ENCODE peak calls at places on chromosomes 3 and 15, in five cellular contexts. I, J, Y, M and E are unnamed samples.

GRCh38 chr3:126258670-126259069 is 78.3 kb upstream of the ALDH1L1 start:
- DNase-seq in I (no peak), J (no peak), Y (no peak), M (no peak), E (peak)

GRCh38 chr3:27202959-27203358 is 166.2 kb downstream of the NEK10 start:
- DNase-seq in I (no peak), J (no peak), Y (no peak), M (no peak), E (no peak)

GRCh38 chr3:142881445-142882224 is 7.2 kb downstream of the PCOLCE2 start:
- DNase-seq in I (no peak), J (no peak), Y (no peak), M (no peak), E (no peak)

GRCh38 chr3:160287666-160288065 is 62.4 kb downstream of the C3orf80 start:
- DNase-seq in I (no peak), J (no peak), Y (no peak), M (no peak), E (no peak)

GRCh38 chr15:25985179-25985578 is 122.1 kb upstream of the ATP10A start:
- DNase-seq in I (no peak), J (no peak), Y (no peak), M (no peak), E (no peak)

GRCh38 chr15:80636675-80637074 is 58.4 kb upstream of the ABHD17C start:
- DNase-seq in I (no peak), J (no peak), Y (no peak), M (no peak), E (no peak)

GRCh38 chr3:112519424-112520001 is 20.2 kb upstream of the BTLA start:
- DNase-seq in I (peak), J (no peak), Y (no peak), M (peak), E (peak)

GRCh38 chr3:119595639-119596329 is 1.9 kb upstream of the PLA1A start:
- DNase-seq in I (no peak), J (no peak), Y (no peak), M (no peak), E (no peak)

GRCh38 chr3:72152551-72153476 is 367.9 kb upstream of the PROK2 start:
- DNase-seq in I (no peak), J (no peak), Y (no peak), M (no peak), E (no peak)

GRCh38 chr3:177729939-177730700 is 532.8 kb upstream of the TBL1XR1 start:
- DNase-seq in I (no peak), J (no peak), Y (no peak), M (no peak), E (peak)

GRCh38 chr3:40680685-40681657 is 156.2 kb downstream of the ZNF621 start:
- DNase-seq in I (no peak), J (no peak), Y (no peak), M (no peak), E (no peak)

GRCh38 chr3:45119824-45120614 is 26.2 kb downstream of the CDCP1 start:
- DNase-seq in I (no peak), J (no peak), Y (no peak), M (no peak), E (no peak)

GRCh38 chr3:19190602-19191001 is 42.3 kb downstream of the KCNH8 start:
- DNase-seq in I (no peak), J (no peak), Y (no peak), M (no peak), E (no peak)

GRCh38 chr3:127168271-127168670 is 24.7 kb upstream of the PRR23E start:
- DNase-seq in I (no peak), J (no peak), Y (no peak), M (no peak), E (no peak)

GRCh38 chr3:158106773-158107461 is 697 bp upstream of the SHOX2 start:
- DNase-seq in I (no peak), J (no peak), Y (peak), M (no peak), E (no peak)

GRCh38 chr3:66302288-66302687 is 81.5 kb downstream of the SLC25A26 start:
- DNase-seq in I (no peak), J (no peak), Y (no peak), M (no peak), E (no peak)

GRCh38 chr3:123464211-123464610 is 15.3 kb upstream of the ADCY5 start:
- DNase-seq in I (no peak), J (no peak), Y (no peak), M (no peak), E (no peak)

GRCh38 chr3:3531476-3531875 is 267.8 kb upstream of the LRRN1 start:
- DNase-seq in I (no peak), J (no peak), Y (no peak), M (no peak), E (no peak)

GRCh38 chr3:31432897-31433678 is 99.6 kb upstream of the STT3B start:
- DNase-seq in I (no peak), J (no peak), Y (no peak), M (no peak), E (no peak)

GRCh38 chr3:183814240-183814639 is 11.1 kb downstream of the MAP6D1 start:
- DNase-seq in I (no peak), J (no peak), Y (no peak), M (no peak), E (no peak)

GRCh38 chr3:189944285-189945145 is 176.2 kb downstream of the P3H2 start:
- DNase-seq in I (no peak), J (no peak), Y (no peak), M (no peak), E (no peak)

GRCh38 chr3:23820888-23821287 is 15.1 kb downstream of the UBE2E1 start:
- DNase-seq in I (no peak), J (no peak), Y (no peak), M (no peak), E (no peak)

GRCh38 chr15:43346305-43346704 is 15.9 kb upstream of the LCMT2 start:
- DNase-seq in I (no peak), J (no peak), Y (no peak), M (no peak), E (no peak)

GRCh38 chr3:108804437-108804836 is 18.1 kb upstream of the TRAT1 start:
- DNase-seq in I (no peak), J (no peak), Y (no peak), M (no peak), E (no peak)

GRCh38 chr15:44569316-44569715 is 32.4 kb downstream of the EIF3J start:
- DNase-seq in I (no peak), J (no peak), Y (no peak), M (no peak), E (no peak)

GRCh38 chr3:149989307-149989706 is 18.6 kb upstream of the PFN2 start:
- DNase-seq in I (no peak), J (no peak), Y (no peak), M (no peak), E (no peak)